ENCODE peak calls at places on chromosome 22, in five cellular contexts. T, N, A, K and F are unnamed samples.
A peak's percentile ranks its signal among the peaks of the same experiment; 100 is the strongest.

GRCh38 chr22:39910875-39911601 is 10.2 kb downstream of the GRAP2 start:
- DNase-seq in A (no peak), T (no peak), N (no peak), K (no peak), F (no peak)

GRCh38 chr22:44396727-44397722 is 84.3 kb upstream of the SHISAL1 start:
- DNase-seq in T (no peak), A (no peak), N (no peak), K (no peak), F (peak; percentile 36)

GRCh38 chr22:49619301-49619700 is 208.4 kb downstream of the BRD1 start:
- DNase-seq in A (no peak), K (no peak), T (no peak), N (no peak), F (no peak)

GRCh38 chr22:18031670-18032454 is 7.5 kb upstream of the MICAL3 start:
- DNase-seq in N (peak; percentile 96), K (peak; percentile 97), T (peak; percentile 97), A (no peak), F (no peak)

GRCh38 chr22:17266261-17266971 is 47.2 kb upstream of the ADA2 start:
- DNase-seq in A (no peak), N (no peak), K (no peak), T (no peak), F (no peak)

GRCh38 chr22:28952857-28953256 is 69.5 kb downstream of the ZNRF3 start:
- DNase-seq in A (no peak), K (peak; percentile 44), N (no peak), T (no peak), F (no peak)

GRCh38 chr22:43449205-43449830 is 37.5 kb downstream of the MPPED1 start:
- DNase-seq in K (no peak), N (no peak), T (peak; percentile 4), A (no peak), F (no peak)

GRCh38 chr22:41557401-41558240 is 3.2 kb upstream of the CSDC2 start:
- DNase-seq in A (no peak), K (peak; percentile 77), T (no peak), N (peak; percentile 85), F (no peak)

GRCh38 chr22:32587449-32587848 is 112.8 kb downstream of the FBXO7 start:
- DNase-seq in K (no peak), A (no peak), N (peak; percentile 14), T (no peak), F (no peak)

GRCh38 chr22:21984793-21985192 is 2.2 kb upstream of the TOP3B start:
- DNase-seq in N (peak; percentile 57), K (peak; percentile 28), T (no peak), A (no peak), F (no peak)

GRCh38 chr22:36900225-36900624 is 13.2 kb upstream of the CSF2RB start:
- DNase-seq in N (no peak), A (no peak), K (no peak), T (no peak), F (no peak)

GRCh38 chr22:42294034-42294985 is 23.9 kb upstream of the TCF20 start:
- DNase-seq in K (peak; percentile 59), A (no peak), N (peak; percentile 55), T (peak; percentile 51), F (no peak)

GRCh38 chr22:37163618-37164534 is 14.2 kb upstream of the IL2RB start:
- DNase-seq in T (no peak), A (no peak), N (no peak), K (no peak), F (peak; percentile 88)

GRCh38 chr22:25008666-25009065 is 56.1 kb downstream of the KIAA1671 start:
- DNase-seq in N (no peak), A (no peak), K (no peak), T (peak; percentile 91), F (no peak)

GRCh38 chr22:37484115-37485005 is 1.8 kb downstream of the MFNG start:
- DNase-seq in N (no peak), K (no peak), A (peak; percentile 86), T (no peak), F (peak; percentile 88)

GRCh38 chr22:41526802-41527799 is 17.2 kb downstream of the POLR3H start:
- DNase-seq in A (no peak), K (peak; percentile 42), N (peak; percentile 42), T (no peak), F (peak; percentile 87)

GRCh38 chr22:46053563-46054090 is 76.7 kb upstream of the WNT7B start:
- DNase-seq in N (peak; percentile 59), T (peak; percentile 73), A (peak; percentile 44), K (peak; percentile 65), F (peak; percentile 81)

GRCh38 chr22:27247691-27248434 is 553.7 kb downstream of the MN1 start:
- DNase-seq in T (no peak), N (peak; percentile 43), K (no peak), A (no peak), F (no peak)

GRCh38 chr22:38942702-38943101 is 14.7 kb upstream of the APOBEC3A start:
- DNase-seq in A (no peak), N (no peak), K (no peak), T (no peak), F (no peak)

GRCh38 chr22:44840611-44841322 is 88.4 kb downstream of the ARHGAP8 start:
- DNase-seq in K (no peak), A (no peak), T (no peak), N (no peak), F (no peak)

GRCh38 chr22:32584650-32585049 is 110.0 kb downstream of the FBXO7 start:
- DNase-seq in T (no peak), K (peak; percentile 70), A (no peak), N (peak; percentile 14), F (no peak)

GRCh38 chr22:25357606-25358420 is 138.4 kb downstream of the CRYBB2 start:
- DNase-seq in N (no peak), T (no peak), A (no peak), K (no peak), F (no peak)

GRCh38 chr22:28442264-28442950 is 237.2 kb downstream of the TTC28 start:
- DNase-seq in T (peak; percentile 76), K (peak; percentile 79), A (peak; percentile 67), N (peak; percentile 71), F (peak; percentile 86)

GRCh38 chr22:49204599-49205214 is 623.0 kb downstream of the BRD1 start:
- DNase-seq in T (no peak), K (no peak), N (no peak), A (no peak), F (peak; percentile 20)

GRCh38 chr22:24554316-24555159 is at the start of gene GUCD1:
- DNase-seq in N (peak; percentile 41), K (peak; percentile 63), A (no peak), T (peak; percentile 37), F (peak; percentile 69)

GRCh38 chr22:42462016-42462415 is 29.8 kb upstream of the NFAM1 start:
- DNase-seq in A (no peak), T (no peak), N (no peak), K (no peak), F (no peak)

GRCh38 chr22:42758929-42759629 is 38.4 kb upstream of the A4GALT start:
- DNase-seq in K (peak; percentile 29), T (no peak), N (peak; percentile 82), A (no peak), F (no peak)